ENCODE peak calls at places on chromosomes 3 and 15, in seven cellular contexts. U, K, Q, A, B, Y and C are unnamed samples.

GRCh38 chr3:23162939-23163338 is 40.2 kb upstream of the UBE2E2 start:
- DNase-seq in U (no peak), K (peak; percentile 47), Q (no peak), A (no peak), B (no peak), Y (no peak), C (no peak)

GRCh38 chr15:57280464-57280863 is 95.8 kb upstream of the CGNL1 start:
- DNase-seq in U (no peak), K (no peak), Q (no peak), A (no peak), B (no peak), Y (no peak), C (no peak)

GRCh38 chr3:120615863-120616599 is 19.9 kb downstream of the NDUFB4 start:
- DNase-seq in U (peak; percentile 51), K (no peak), Q (peak; percentile 65), A (peak; percentile 30), B (peak; percentile 57), Y (no peak), C (no peak)

GRCh38 chr15:67067930-67068542 is 2.6 kb downstream of the SMAD3 start:
- DNase-seq in U (peak; percentile 32), K (no peak), Q (peak; percentile 89), A (no peak), B (no peak), Y (no peak), C (no peak)

GRCh38 chr3:42440924-42441323 is 30.5 kb upstream of the LYZL4 start:
- DNase-seq in U (no peak), K (no peak), Q (peak; percentile 26), A (no peak), B (no peak), Y (peak; percentile 54), C (no peak)

GRCh38 chr15:67790610-67791319 is 34.5 kb upstream of the SKOR1 start:
- DNase-seq in U (no peak), K (no peak), Q (no peak), A (peak; percentile 51), B (no peak), Y (no peak), C (no peak)

GRCh38 chr15:29888651-29889050 is 66.4 kb upstream of the TJP1 start:
- DNase-seq in U (peak; percentile 77), K (no peak), Q (peak; percentile 91), A (no peak), B (peak; percentile 81), Y (no peak), C (no peak)

GRCh38 chr3:45064512-45065372 is 38.6 kb downstream of the CLEC3B start:
- DNase-seq in U (peak; percentile 94), K (peak; percentile 71), Q (no peak), A (no peak), B (peak; percentile 97), Y (no peak), C (no peak)

GRCh38 chr15:57335326-57336118 is 40.8 kb upstream of the CGNL1 start:
- DNase-seq in U (no peak), K (no peak), Q (no peak), A (no peak), B (no peak), Y (no peak), C (no peak)

GRCh38 chr15:63601727-63602185 is 4.6 kb downstream of the FBXL22 start:
- DNase-seq in U (no peak), K (no peak), Q (no peak), A (no peak), B (no peak), Y (no peak), C (no peak)

GRCh38 chr3:173399001-173399400 is 1.5 kb downstream of the NLGN1 start:
- DNase-seq in U (no peak), K (no peak), Q (no peak), A (no peak), B (no peak), Y (no peak), C (no peak)

GRCh38 chr15:69491051-69491505 is 38.5 kb downstream of the RPLP1 start:
- DNase-seq in U (no peak), K (no peak), Q (no peak), A (no peak), B (no peak), Y (no peak), C (no peak)

GRCh38 chr3:96059301-96059700 is 755.1 kb upstream of the EPHA6 start:
- DNase-seq in U (no peak), K (no peak), Q (no peak), A (no peak), B (no peak), Y (no peak), C (no peak)

GRCh38 chr15:61367953-61368352 is 138.9 kb upstream of the RORA start:
- DNase-seq in U (no peak), K (no peak), Q (peak; percentile 52), A (peak; percentile 36), B (no peak), Y (no peak), C (no peak)

GRCh38 chr15:48861813-48862431 is 16.0 kb upstream of the EID1 start:
- DNase-seq in U (peak; percentile 82), K (no peak), Q (peak; percentile 68), A (no peak), B (peak; percentile 73), Y (no peak), C (peak; percentile 56)

GRCh38 chr3:24502690-24503089 is 8.0 kb upstream of the THRB start:
- DNase-seq in U (no peak), K (no peak), Q (no peak), A (no peak), B (peak; percentile 58), Y (no peak), C (no peak)

GRCh38 chr3:17558565-17558964 is 183.9 kb downstream of the TBC1D5 start:
- DNase-seq in U (no peak), K (no peak), Q (no peak), A (no peak), B (no peak), Y (no peak), C (no peak)

GRCh38 chr3:149437710-149438109 is 36.8 kb upstream of the TM4SF4 start:
- DNase-seq in U (no peak), K (no peak), Q (no peak), A (no peak), B (no peak), Y (no peak), C (no peak)

GRCh38 chr15:63360170-63360569 is 21.5 kb downstream of the CA12 start:
- DNase-seq in U (no peak), K (no peak), Q (no peak), A (no peak), B (no peak), Y (no peak), C (no peak)

GRCh38 chr3:59982510-59982909 is 932.7 kb upstream of the CFAP20DC start:
- DNase-seq in U (no peak), K (no peak), Q (no peak), A (no peak), B (no peak), Y (no peak), C (no peak)

GRCh38 chr15:91790826-91791225 is 62.7 kb upstream of the SLCO3A1 start:
- DNase-seq in U (no peak), K (no peak), Q (no peak), A (no peak), B (no peak), Y (no peak), C (no peak)

GRCh38 chr15:40776537-40777141 is 6.9 kb downstream of the C15orf62 start:
- DNase-seq in U (peak; percentile 41), K (no peak), Q (no peak), A (no peak), B (no peak), Y (no peak), C (no peak)

GRCh38 chr3:188208751-188209433 is 54.9 kb downstream of the LPP start:
- DNase-seq in U (peak; percentile 83), K (no peak), Q (no peak), A (no peak), B (peak; percentile 70), Y (no peak), C (no peak)

GRCh38 chr15:79939399-79939798 is 31.6 kb downstream of the BCL2A1 start:
- DNase-seq in U (no peak), K (no peak), Q (no peak), A (no peak), B (no peak), Y (no peak), C (no peak)

GRCh38 chr15:79943820-79944219 is 27.2 kb downstream of the BCL2A1 start:
- DNase-seq in U (peak; percentile 92), K (no peak), Q (no peak), A (no peak), B (peak; percentile 77), Y (no peak), C (no peak)

GRCh38 chr15:79942656-79943481 is 28.1 kb downstream of the BCL2A1 start:
- DNase-seq in U (peak; percentile 76), K (no peak), Q (no peak), A (no peak), B (peak; percentile 66), Y (no peak), C (no peak)

GRCh38 chr15:79948095-79948695 is 22.8 kb downstream of the BCL2A1 start:
- DNase-seq in U (no peak), K (peak; percentile 2), Q (peak; percentile 7), A (no peak), B (no peak), Y (no peak), C (no peak)

DNA sequence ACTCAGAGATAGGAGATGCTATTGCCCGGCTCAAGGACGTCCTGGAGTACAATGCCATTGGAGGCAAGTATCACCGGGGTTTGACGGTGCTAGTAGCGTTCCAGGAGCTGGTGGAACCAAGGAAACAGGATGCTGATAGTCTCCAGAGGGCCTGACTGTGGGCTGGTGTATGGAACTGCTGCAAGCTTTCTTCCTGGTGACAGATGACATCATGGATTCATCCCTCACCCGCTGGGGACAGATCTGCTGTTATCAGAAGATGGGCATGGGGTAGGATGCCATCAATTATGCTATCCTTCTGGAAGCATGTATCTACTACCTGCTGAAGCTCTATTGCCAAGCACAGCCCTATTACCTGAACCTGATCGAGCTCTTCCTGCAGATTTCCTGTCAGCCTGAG is 26.4 kb downstream of the BCL2A1 start:
- DNase-seq in U (no peak), K (no peak), Q (no peak), A (no peak), B (no peak), Y (no peak), C (no peak)
- H2BK5ac ChIP-seq in U (peak overlapping the region; percentile 7), K (no peak overlapping the region), Q (no peak overlapping the region), A (no peak overlapping the region), B (no peak overlapping the region), Y (no peak overlapping the region), C (no peak overlapping the region)

GRCh38 chr15:100433304-100433703 is 91.5 kb upstream of the ADAMTS17 start:
- DNase-seq in U (no peak), K (no peak), Q (no peak), A (no peak), B (no peak), Y (no peak), C (no peak)
- H2BK5ac ChIP-seq in U (no peak overlapping the region), K (no peak overlapping the region), Q (no peak overlapping the region), A (no peak overlapping the region), B (no peak overlapping the region), Y (no peak overlapping the region), C (no peak overlapping the region)

DNA sequence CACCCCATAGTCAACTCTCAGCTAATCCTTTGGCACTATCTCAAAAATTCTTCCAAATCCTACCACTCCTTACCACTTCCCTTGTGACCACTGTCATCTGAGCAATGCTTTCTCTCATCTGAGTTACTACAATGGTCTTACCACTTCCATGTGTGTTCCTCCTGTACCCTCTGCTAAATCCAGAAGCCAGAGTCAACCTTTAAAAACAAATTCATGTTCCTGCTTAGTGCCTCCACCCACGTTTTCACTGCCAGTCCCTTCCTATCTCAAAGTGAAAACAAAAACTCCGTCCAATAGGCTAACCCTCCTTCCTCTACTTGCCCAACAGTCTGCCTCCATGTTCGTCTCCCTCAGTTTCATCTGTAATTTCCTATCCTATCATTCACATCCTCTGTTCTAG is 109.0 kb downstream of the ADAMTS9 start:
- DNase-seq in U (no peak), K (no peak), Q (no peak), A (no peak), B (no peak), Y (no peak), C (no peak)
- H2BK5ac ChIP-seq in U (no peak overlapping the region), K (no peak overlapping the region), Q (no peak overlapping the region), A (no peak overlapping the region), B (no peak overlapping the region), Y (no peak overlapping the region), C (no peak overlapping the region)

GRCh38 chr15:36644156-36644896 is 64.9 kb downstream of the CDIN1 start:
- DNase-seq in U (no peak), K (no peak), Q (no peak), A (no peak), B (no peak), Y (no peak), C (peak; percentile 6)
- H2BK5ac ChIP-seq in U (no peak overlapping the region), K (no peak overlapping the region), Q (no peak overlapping the region), A (no peak overlapping the region), B (no peak overlapping the region), Y (no peak overlapping the region), C (no peak overlapping the region)